ENCODE peak calls at places on chromosomes 2 and 18, in four cellular contexts. C is K562, U is GM12878, S is HepG2. G is an unnamed sample.
A peak's percentile ranks its signal among the peaks of the same experiment; 100 is the strongest.

GRCh38 chr2:86011449-86011941 is 94.2 kb downstream of the POLR1A start:
- DNase-seq in C (no peak), U (no peak), S (no peak), G (no peak)

GRCh38 chr18:38545071-38545470 is 979.5 kb upstream of the CELF4 start:
- DNase-seq in C (peak; percentile 5), U (no peak), S (peak; percentile 24), G (peak; percentile 52)

GRCh38 chr2:216308532-216308931 is 63.8 kb downstream of the MARCHF4 start:
- DNase-seq in C (no peak), U (no peak), S (no peak), G (peak; percentile 41)

GRCh38 chr2:146572598-146572997 is 1272.2 kb upstream of the ACVR2A start:
- DNase-seq in C (no peak), U (no peak), S (no peak), G (no peak)

GRCh38 chr2:152920846-152921245 is 202.4 kb downstream of the ARL6IP6 start:
- DNase-seq in C (no peak), U (no peak), S (no peak), G (no peak)

GRCh38 chr2:204840504-204840903 is 295.2 kb downstream of the PARD3B start:
- DNase-seq in C (no peak), U (no peak), S (no peak), G (no peak)

GRCh38 chr18:56168049-56168781 is 470.2 kb downstream of the TXNL1 start:
- DNase-seq in C (no peak), U (no peak), S (no peak), G (no peak)

GRCh38 chr2:226701052-226701451 is 98.6 kb downstream of the IRS1 start:
- DNase-seq in C (no peak), U (no peak), S (no peak), G (no peak)

GRCh38 chr2:166375736-166376487 is at the start of gene SCN9A:
- DNase-seq in C (peak; percentile 98), U (no peak), S (peak; percentile 82), G (peak; percentile 79)

GRCh38 chr2:238428866-238429265 is 2.1 kb downstream of the ASB1 start:
- DNase-seq in C (no peak), U (no peak), S (no peak), G (no peak)

DNA sequence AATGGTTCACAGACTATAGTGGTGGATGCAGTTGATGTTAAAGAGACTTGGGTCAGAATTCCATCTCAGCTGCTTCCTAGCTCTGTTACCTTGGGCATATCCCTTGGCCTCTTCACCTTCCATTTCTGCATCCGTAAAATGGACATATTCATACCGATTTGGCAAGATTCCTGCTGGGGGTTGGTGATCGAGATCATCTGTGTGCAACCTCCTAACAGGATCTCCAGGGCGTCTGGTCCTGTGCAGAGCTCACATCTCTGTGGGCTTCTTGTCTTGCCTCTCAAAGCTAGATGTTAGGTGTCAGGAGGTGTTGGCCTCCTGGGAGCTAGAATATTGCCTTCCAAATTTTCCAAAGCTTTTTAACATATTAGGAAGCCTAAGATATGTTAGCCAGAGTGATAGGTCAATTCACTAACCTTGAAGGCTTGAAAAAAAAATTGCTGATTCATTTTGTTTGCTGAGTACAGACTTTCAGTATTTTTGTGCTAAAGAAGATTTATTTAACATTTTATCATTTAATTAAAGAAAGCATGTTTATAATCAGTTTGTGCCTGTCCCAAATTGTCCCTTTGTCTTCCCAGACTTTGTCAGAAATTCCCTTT is 69.7 kb upstream of the ZNF516 start:
- DNase-seq in C (no peak), U (no peak), S (no peak), G (no peak)
- TF ChIP-seq FOXK2 in C (no peak), U (no peak), S (no peak), G (no peak)

GRCh38 chr2:15728247-15728721 is 136.6 kb downstream of the DDX1 start:
- DNase-seq in C (no peak), U (no peak), S (no peak), G (no peak)
- TF ChIP-seq FOXK2 in C (no peak), U (no peak), S (no peak), G (no peak)

DNA sequence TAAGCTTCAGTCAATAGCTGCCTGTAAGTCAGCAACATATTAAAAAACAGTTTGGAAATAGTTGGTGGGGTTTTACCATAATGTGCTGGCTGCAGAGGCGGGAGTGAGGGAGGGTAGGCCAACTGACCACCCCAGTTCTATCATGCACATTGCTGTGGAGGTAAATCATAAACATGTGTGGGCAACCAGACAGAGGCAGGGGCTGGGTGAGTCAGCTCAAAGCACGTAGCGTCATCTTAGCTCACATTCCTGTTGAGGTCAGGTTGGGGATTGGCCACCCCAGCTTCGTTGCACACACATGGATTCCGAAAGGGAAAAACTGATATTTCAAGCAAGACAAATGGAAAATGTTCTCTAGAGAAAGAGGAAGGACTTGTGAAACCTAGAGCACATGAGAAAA is 19.5 kb downstream of the GPR45 start:
- DNase-seq in C (peak; percentile 28), U (no peak), S (no peak), G (no peak)
- TF ChIP-seq FOXK2 in C (no peak), U (no peak), S (no peak), G (no peak)

DNA sequence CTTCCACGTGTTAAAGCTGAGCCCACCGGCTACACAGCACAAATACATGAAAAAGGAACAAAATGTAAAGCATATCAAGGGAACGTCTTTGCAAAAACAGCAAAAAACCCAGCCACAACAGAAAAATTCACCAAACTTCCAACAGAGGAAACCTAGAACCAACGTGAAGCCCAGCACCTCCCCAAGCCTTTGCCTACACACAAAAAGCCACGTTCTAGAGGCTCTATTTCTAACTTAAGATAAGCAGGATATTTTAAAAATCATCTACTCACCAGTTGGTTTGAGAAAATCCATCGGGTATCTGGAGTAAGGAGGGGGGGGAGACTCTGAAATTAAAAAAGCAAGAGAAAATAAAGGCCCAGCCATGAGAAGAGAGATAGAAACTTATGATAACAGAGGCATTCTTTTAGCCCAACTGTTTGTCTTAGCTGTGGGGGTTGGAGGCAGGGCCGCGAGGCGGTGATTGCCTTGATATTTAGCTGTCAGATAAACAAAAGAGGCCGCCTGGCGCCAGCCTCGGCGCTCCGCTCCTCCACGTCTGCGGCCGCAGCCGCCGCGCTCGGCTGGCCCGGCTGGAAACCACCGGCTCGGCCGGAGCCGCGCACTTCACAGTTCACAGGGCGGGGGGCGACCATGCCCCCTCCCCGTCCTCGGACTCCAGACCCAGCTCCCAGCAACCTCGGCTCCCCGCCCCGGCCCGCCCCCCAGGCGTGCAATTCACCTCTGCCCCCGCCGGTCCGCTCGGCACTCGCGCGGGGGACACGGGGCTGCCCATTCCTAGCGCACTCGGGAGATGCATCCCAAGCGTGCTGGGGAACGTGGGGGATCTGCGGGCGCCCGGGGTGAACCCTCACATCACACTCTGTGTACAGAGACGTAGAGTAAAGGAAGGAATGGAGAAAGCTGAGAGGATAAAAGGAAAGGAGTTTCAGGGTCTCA is 2.4 kb downstream of the SMAD7 start:
- DNase-seq in C (peak; percentile 75), U (no peak), S (peak; percentile 94), G (peak; percentile 57)
- TF ChIP-seq FOXK2 in C (no peak), U (no peak), S (no peak), G (no peak)

DNA sequence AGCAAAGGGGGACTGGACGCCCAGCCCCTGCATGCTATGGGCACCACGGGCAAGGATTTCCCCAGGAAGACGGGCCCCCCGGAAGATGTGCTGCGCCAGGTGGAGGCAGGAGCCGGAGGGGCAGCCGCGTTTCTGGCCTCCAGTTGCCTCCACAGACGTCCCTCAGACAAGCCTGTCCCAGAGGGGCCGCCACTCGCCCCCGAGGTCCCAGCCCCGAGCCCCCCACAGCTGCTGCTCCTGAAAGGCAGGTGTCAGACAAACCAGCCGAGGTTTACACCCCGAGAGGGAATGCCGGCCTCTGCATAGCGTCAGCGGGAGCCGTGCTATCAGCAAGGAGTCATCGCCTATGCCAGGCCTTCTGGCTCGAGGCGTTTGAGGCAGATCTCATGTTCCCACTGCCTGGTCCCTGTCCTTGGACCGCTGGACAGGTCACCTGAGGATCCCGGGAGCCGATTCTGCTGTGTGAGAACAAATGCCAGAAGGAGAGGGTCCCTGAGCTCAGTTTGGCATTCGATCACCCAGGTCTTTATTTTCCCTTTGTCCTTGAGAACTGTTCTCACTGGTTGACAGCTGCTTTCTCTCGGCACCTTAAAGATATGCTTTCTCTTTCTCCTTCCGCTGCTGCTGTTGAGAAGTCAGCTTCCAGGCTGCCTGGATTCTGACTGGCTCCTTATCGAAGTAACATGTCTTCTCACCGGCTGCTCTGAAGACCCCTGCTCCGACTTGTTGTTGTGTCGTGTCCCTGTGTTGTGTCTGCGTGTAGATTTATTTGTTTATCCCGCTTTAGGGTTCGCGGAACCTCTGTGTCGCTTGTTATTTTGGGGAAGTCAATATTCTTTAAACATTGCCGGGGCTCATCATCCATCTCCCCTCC is 20.6 kb downstream of the CROCC2 start:
- DNase-seq in C (no peak), U (no peak), S (no peak), G (no peak)
- TF ChIP-seq FOXK2 in C (no peak), U (no peak), S (no peak), G (no peak)

DNA sequence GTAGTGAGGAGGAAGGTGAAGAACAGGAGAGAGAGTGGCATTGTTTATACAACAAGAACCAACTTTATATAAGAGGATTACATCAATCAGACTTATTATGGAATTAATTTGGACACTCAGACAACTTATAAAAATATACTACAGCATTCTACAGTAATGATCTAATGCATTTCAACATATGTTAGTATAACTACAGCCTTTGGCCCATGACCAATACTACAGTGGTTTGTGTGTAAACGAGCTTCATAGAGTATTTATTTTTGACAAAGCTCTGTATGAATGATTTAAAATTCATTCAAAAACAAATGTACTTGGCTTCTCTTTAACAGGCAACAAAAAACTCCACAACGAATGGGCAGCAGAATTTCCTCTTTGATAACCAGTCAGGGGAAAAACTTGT is 72.8 kb downstream of the ZNF521 start:
- DNase-seq in C (no peak), U (no peak), S (no peak), G (no peak)
- TF ChIP-seq FOXK2 in C (no peak), U (no peak), S (no peak), G (no peak)

GRCh38 chr2:218172808-218173207 is 6.0 kb upstream of the CXCR1 start:
- DNase-seq in C (no peak), U (no peak), S (no peak), G (no peak)
- TF ChIP-seq FOXK2 in C (no peak), U (no peak), S (no peak), G (no peak)

DNA sequence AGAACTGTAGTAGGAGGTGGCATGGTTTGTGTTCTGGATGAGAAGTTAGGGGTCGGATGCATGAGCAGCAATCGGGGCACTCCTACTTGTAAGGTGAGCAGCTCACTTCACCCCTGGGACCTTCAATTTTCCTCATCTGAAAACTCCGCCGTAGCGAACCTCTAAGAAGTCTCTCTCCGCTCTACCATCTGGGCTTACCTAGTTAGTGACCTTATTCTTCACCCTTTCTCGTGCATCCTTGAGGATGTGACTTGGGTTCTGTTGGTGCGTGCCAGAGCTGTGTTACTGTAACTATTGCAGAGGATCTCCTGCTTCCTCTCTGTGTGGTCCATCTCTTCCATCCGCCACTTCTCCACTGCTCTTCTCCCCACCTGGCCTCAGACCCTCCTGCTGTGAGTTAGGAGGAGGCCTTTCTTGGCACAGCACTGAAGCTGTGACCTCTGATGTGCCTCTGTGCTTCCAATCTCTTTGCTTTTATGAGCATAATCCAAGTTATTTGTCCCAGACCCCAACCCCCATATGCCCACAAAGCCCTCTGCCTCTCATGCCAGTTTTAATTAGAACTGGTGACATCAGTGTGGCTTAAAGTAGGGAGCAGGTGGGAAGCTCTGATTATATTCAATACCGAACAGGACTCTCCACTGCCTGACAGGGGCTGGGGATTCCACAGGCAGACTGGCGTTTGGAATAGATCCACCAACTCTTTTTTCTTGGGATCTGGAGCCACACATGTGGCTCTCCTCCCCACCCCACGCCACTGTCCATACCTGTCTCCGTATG is 178.4 kb downstream of the BCL2 start:
- DNase-seq in C (no peak), U (no peak), S (no peak), G (no peak)
- TF ChIP-seq FOXK2 in C (no peak), U (no peak), S (no peak), G (no peak)

GRCh38 chr2:102439065-102439695 is 16.2 kb downstream of the IL18RAP start:
- DNase-seq in C (peak; percentile 36), U (no peak), S (peak; percentile 10), G (no peak)
- TF ChIP-seq FOXK2 in C (no peak), U (no peak), S (no peak), G (no peak)